ENCODE peak calls at places on chromosomes 13 and 19, in four cellular contexts. One of them, this sample, is unnamed.

GRCh38 chr19:9885077-9885552 is 50.0 kb downstream of the PIN1 start:
- DNase-seq in stimulated activated CD4-positive, alpha-beta T cell treated with anti-CD3 and anti-CD28 coated beads, TNF-alpha, amount 100 ng/mL, for 4 hours: no peak
- DNase-seq in effector CD4-positive, alpha-beta T cell: no peak
- DNase-seq in posterior cingulate gyrus: peak
- DNase-seq in this sample: no peak

GRCh38 chr13:25171517-25172302 is at the start of gene AMER2:
- DNase-seq in posterior cingulate gyrus: peak
- DNase-seq in stimulated activated CD4-positive, alpha-beta T cell treated with anti-CD3 and anti-CD28 coated beads, TNF-alpha, amount 100 ng/mL, for 4 hours: no peak
- DNase-seq in effector CD4-positive, alpha-beta T cell: no peak
- DNase-seq in this sample: no peak

GRCh38 chr13:35478384-35479222 is 2.1 kb upstream of the MAB21L1 start:
- DNase-seq in posterior cingulate gyrus: peak
- DNase-seq in stimulated activated CD4-positive, alpha-beta T cell treated with anti-CD3 and anti-CD28 coated beads, TNF-alpha, amount 100 ng/mL, for 4 hours: no peak
- DNase-seq in effector CD4-positive, alpha-beta T cell: no peak
- DNase-seq in this sample: no peak

GRCh38 chr13:34700155-34700554 is 241.9 kb upstream of the NBEA start:
- DNase-seq in effector CD4-positive, alpha-beta T cell: no peak
- DNase-seq in stimulated activated CD4-positive, alpha-beta T cell treated with anti-CD3 and anti-CD28 coated beads, TNF-alpha, amount 100 ng/mL, for 4 hours: no peak
- DNase-seq in posterior cingulate gyrus: no peak
- DNase-seq in this sample: no peak

GRCh38 chr19:15551183-15552004 is 43.1 kb downstream of the CYP4F22 start:
- DNase-seq in stimulated activated CD4-positive, alpha-beta T cell treated with anti-CD3 and anti-CD28 coated beads, TNF-alpha, amount 100 ng/mL, for 4 hours: peak
- DNase-seq in posterior cingulate gyrus: peak
- DNase-seq in effector CD4-positive, alpha-beta T cell: peak
- DNase-seq in this sample: peak

GRCh38 chr19:5817218-5817617 is 12.4 kb downstream of the NRTN start:
- DNase-seq in effector CD4-positive, alpha-beta T cell: no peak
- DNase-seq in posterior cingulate gyrus: no peak
- DNase-seq in stimulated activated CD4-positive, alpha-beta T cell treated with anti-CD3 and anti-CD28 coated beads, TNF-alpha, amount 100 ng/mL, for 4 hours: no peak
- DNase-seq in this sample: no peak

GRCh38 chr19:16117594-16118033 is 5.9 kb downstream of the RAB8A start:
- DNase-seq in effector CD4-positive, alpha-beta T cell: no peak
- DNase-seq in posterior cingulate gyrus: no peak
- DNase-seq in stimulated activated CD4-positive, alpha-beta T cell treated with anti-CD3 and anti-CD28 coated beads, TNF-alpha, amount 100 ng/mL, for 4 hours: no peak
- DNase-seq in this sample: peak

GRCh38 chr19:38409631-38410133 is 6.8 kb downstream of the FAM98C start:
- DNase-seq in effector CD4-positive, alpha-beta T cell: no peak
- DNase-seq in stimulated activated CD4-positive, alpha-beta T cell treated with anti-CD3 and anti-CD28 coated beads, TNF-alpha, amount 100 ng/mL, for 4 hours: no peak
- DNase-seq in posterior cingulate gyrus: no peak
- DNase-seq in this sample: no peak

This sample was measured in stimulated activated effector memory CD8-positive, alpha-beta T cell treated with anti-CD3 and anti-CD28 coated beads, Interleukin-12 subunit alpha, Interleukin-12 subunit beta, amount 100 ng/mL, for 72 hours.